ENCODE peak calls at places on chromosomes 5 and 9, in five cellular contexts. One of them, this sample, is unnamed.

GRCh38 chr5:147483961-147484707 is 25.7 kb downstream of the DPYSL3 start:
- DNase-seq in central memory CD4-positive, alpha-beta T cell: no peak
- DNase-seq in NCI-H510A treated with DMSO at 0.1 percent for 48 hours: peak
- DNase-seq in WERI-Rb-1: peak
- DNase-seq in iris pigment epithelial cell: peak
- DNase-seq in this sample: no peak

GRCh38 chr5:110957934-110958333 is 113.6 kb upstream of the TSLP start:
- DNase-seq in WERI-Rb-1: no peak
- DNase-seq in iris pigment epithelial cell: peak
- DNase-seq in central memory CD4-positive, alpha-beta T cell: no peak
- DNase-seq in NCI-H510A treated with DMSO at 0.1 percent for 48 hours: no peak
- DNase-seq in this sample: no peak

GRCh38 chr5:152113401-152113800 is 188.8 kb upstream of the GLRA1 start:
- DNase-seq in iris pigment epithelial cell: no peak
- DNase-seq in NCI-H510A treated with DMSO at 0.1 percent for 48 hours: no peak
- DNase-seq in WERI-Rb-1: no peak
- DNase-seq in central memory CD4-positive, alpha-beta T cell: peak
- DNase-seq in this sample: peak

GRCh38 chr5:39355324-39355723 is 9.0 kb downstream of the C9 start:
- DNase-seq in WERI-Rb-1: no peak
- DNase-seq in central memory CD4-positive, alpha-beta T cell: no peak
- DNase-seq in iris pigment epithelial cell: peak
- DNase-seq in NCI-H510A treated with DMSO at 0.1 percent for 48 hours: no peak
- DNase-seq in this sample: no peak

GRCh38 chr5:146059349-146060220 is 45.8 kb downstream of the PLAC8L1 start:
- DNase-seq in WERI-Rb-1: no peak
- DNase-seq in NCI-H510A treated with DMSO at 0.1 percent for 48 hours: no peak
- DNase-seq in iris pigment epithelial cell: no peak
- DNase-seq in central memory CD4-positive, alpha-beta T cell: no peak
- DNase-seq in this sample: no peak

GRCh38 chr5:181039961-181040915 is at the start of gene BTNL9:
- DNase-seq in central memory CD4-positive, alpha-beta T cell: no peak
- DNase-seq in iris pigment epithelial cell: no peak
- DNase-seq in NCI-H510A treated with DMSO at 0.1 percent for 48 hours: no peak
- DNase-seq in WERI-Rb-1: no peak
- DNase-seq in this sample: no peak

GRCh38 chr5:107424461-107424860 is 246.3 kb downstream of the EFNA5 start:
- DNase-seq in iris pigment epithelial cell: peak
- DNase-seq in NCI-H510A treated with DMSO at 0.1 percent for 48 hours: no peak
- DNase-seq in central memory CD4-positive, alpha-beta T cell: no peak
- DNase-seq in WERI-Rb-1: no peak
- DNase-seq in this sample: no peak

GRCh38 chr5:107672212-107673105 is 1.7 kb upstream of the EFNA5 start:
- DNase-seq in WERI-Rb-1: peak
- DNase-seq in central memory CD4-positive, alpha-beta T cell: no peak
- DNase-seq in NCI-H510A treated with DMSO at 0.1 percent for 48 hours: peak
- DNase-seq in iris pigment epithelial cell: peak
- DNase-seq in this sample: no peak

GRCh38 chr5:56471707-56472106 is 238.6 kb upstream of the ANKRD55 start:
- DNase-seq in NCI-H510A treated with DMSO at 0.1 percent for 48 hours: no peak
- DNase-seq in central memory CD4-positive, alpha-beta T cell: no peak
- DNase-seq in iris pigment epithelial cell: no peak
- DNase-seq in WERI-Rb-1: no peak
- DNase-seq in this sample: no peak

GRCh38 chr5:88785396-88786216 is 97.4 kb downstream of the MEF2C start:
- DNase-seq in iris pigment epithelial cell: peak
- DNase-seq in NCI-H510A treated with DMSO at 0.1 percent for 48 hours: no peak
- DNase-seq in WERI-Rb-1: no peak
- DNase-seq in central memory CD4-positive, alpha-beta T cell: no peak
- DNase-seq in this sample: no peak

GRCh38 chr9:20558609-20559016 is 63.7 kb downstream of the MLLT3 start:
- DNase-seq in WERI-Rb-1: no peak
- DNase-seq in iris pigment epithelial cell: peak
- DNase-seq in NCI-H510A treated with DMSO at 0.1 percent for 48 hours: no peak
- DNase-seq in central memory CD4-positive, alpha-beta T cell: no peak
- DNase-seq in this sample: no peak

GRCh38 chr9:38091310-38092199 is 22.5 kb upstream of the SHB start:
- DNase-seq in central memory CD4-positive, alpha-beta T cell: no peak
- DNase-seq in iris pigment epithelial cell: no peak
- DNase-seq in WERI-Rb-1: peak
- DNase-seq in NCI-H510A treated with DMSO at 0.1 percent for 48 hours: no peak
- DNase-seq in this sample: no peak

GRCh38 chr9:15231788-15232635 is 75.0 kb downstream of the TTC39B start:
- DNase-seq in WERI-Rb-1: peak
- DNase-seq in iris pigment epithelial cell: peak
- DNase-seq in NCI-H510A treated with DMSO at 0.1 percent for 48 hours: no peak
- DNase-seq in central memory CD4-positive, alpha-beta T cell: no peak
- DNase-seq in this sample: peak

GRCh38 chr5:76874088-76874581 is 24.3 kb downstream of the S100Z start:
- DNase-seq in WERI-Rb-1: no peak
- DNase-seq in NCI-H510A treated with DMSO at 0.1 percent for 48 hours: peak
- DNase-seq in central memory CD4-positive, alpha-beta T cell: no peak
- DNase-seq in iris pigment epithelial cell: no peak
- DNase-seq in this sample: peak

GRCh38 chr9:104842698-104843097 is 78.8 kb downstream of the NIPSNAP3B start:
- DNase-seq in NCI-H510A treated with DMSO at 0.1 percent for 48 hours: no peak
- DNase-seq in central memory CD4-positive, alpha-beta T cell: no peak
- DNase-seq in WERI-Rb-1: no peak
- DNase-seq in iris pigment epithelial cell: no peak
- DNase-seq in this sample: no peak